ENCODE peak calls at places on chromosomes 6 and 20, in six cellular contexts. One of them, this sample, is unnamed.

GRCh38 chr20:38181207-38181693 is 16.2 kb upstream of the TGM2 start:
- DNase-seq in heart left ventricle: no peak
- DNase-seq in sigmoid colon: peak; percentile 46
- DNase-seq in spleen: no peak
- DNase-seq in epithelial cell of esophagus: no peak
- DNase-seq in left ventricle myocardium inferior: no peak
- DNase-seq in this sample: no peak

GRCh38 chr6:42978487-42978792 is 541 bp downstream of the PEX6 start:
- DNase-seq in heart left ventricle: peak; percentile 70
- DNase-seq in sigmoid colon: no peak
- DNase-seq in epithelial cell of esophagus: no peak
- DNase-seq in spleen: peak; percentile 90
- DNase-seq in left ventricle myocardium inferior: peak; percentile 25
- DNase-seq in this sample: no peak

GRCh38 chr20:47859255-47859654 is 74.0 kb upstream of the SULF2 start:
- DNase-seq in spleen: no peak
- DNase-seq in left ventricle myocardium inferior: no peak
- DNase-seq in epithelial cell of esophagus: peak; percentile 19
- DNase-seq in heart left ventricle: no peak
- DNase-seq in sigmoid colon: no peak
- DNase-seq in this sample: no peak

GRCh38 chr6:26125015-26125690 is 37.9 kb downstream of the HFE start:
- DNase-seq in epithelial cell of esophagus: peak; percentile 44
- DNase-seq in sigmoid colon: no peak
- DNase-seq in spleen: peak; percentile 80
- DNase-seq in left ventricle myocardium inferior: no peak
- DNase-seq in heart left ventricle: no peak
- DNase-seq in this sample: no peak

GRCh38 chr6:1144842-1145755 is 166.8 kb upstream of the FOXQ1 start:
- DNase-seq in heart left ventricle: no peak
- DNase-seq in sigmoid colon: no peak
- DNase-seq in spleen: no peak
- DNase-seq in epithelial cell of esophagus: no peak
- DNase-seq in left ventricle myocardium inferior: no peak
- DNase-seq in this sample: peak; percentile 64

GRCh38 chr6:100346828-100347227 is 117.9 kb downstream of the SIM1 start:
- DNase-seq in epithelial cell of esophagus: peak; percentile 28
- DNase-seq in sigmoid colon: no peak
- DNase-seq in spleen: no peak
- DNase-seq in left ventricle myocardium inferior: no peak
- DNase-seq in heart left ventricle: no peak
- DNase-seq in this sample: no peak

GRCh38 chr20:43667341-43668132 is 623 bp downstream of the MYBL2 start:
- DNase-seq in left ventricle myocardium inferior: no peak
- DNase-seq in spleen: peak; percentile 83
- DNase-seq in heart left ventricle: no peak
- DNase-seq in epithelial cell of esophagus: no peak
- DNase-seq in sigmoid colon: no peak
- DNase-seq in this sample: no peak

GRCh38 chr20:48722737-48723191 is 105.0 kb downstream of the PREX1 start:
- DNase-seq in heart left ventricle: no peak
- DNase-seq in spleen: peak; percentile 83
- DNase-seq in sigmoid colon: peak; percentile 63
- DNase-seq in left ventricle myocardium inferior: no peak
- DNase-seq in epithelial cell of esophagus: no peak
- DNase-seq in this sample: no peak

GRCh38 chr20:8837396-8837795 is 231.5 kb upstream of the PLCB4 start:
- DNase-seq in heart left ventricle: no peak
- DNase-seq in spleen: no peak
- DNase-seq in sigmoid colon: no peak
- DNase-seq in left ventricle myocardium inferior: no peak
- DNase-seq in epithelial cell of esophagus: peak; percentile 44
- DNase-seq in this sample: no peak

GRCh38 chr6:13715444-13715883 is 3.8 kb upstream of the RANBP9 start:
- DNase-seq in left ventricle myocardium inferior: no peak
- DNase-seq in heart left ventricle: no peak
- DNase-seq in sigmoid colon: no peak
- DNase-seq in epithelial cell of esophagus: peak; percentile 78
- DNase-seq in spleen: no peak
- DNase-seq in this sample: no peak

GRCh38 chr20:63350597-63351379 is 10.4 kb downstream of the CHRNA4 start:
- DNase-seq in heart left ventricle: peak; percentile 29
- DNase-seq in spleen: no peak
- DNase-seq in sigmoid colon: no peak
- DNase-seq in left ventricle myocardium inferior: no peak
- DNase-seq in epithelial cell of esophagus: no peak
- DNase-seq in this sample: no peak

GRCh38 chr6:6825153-6825847 is 236.8 kb downstream of the LY86 start:
- DNase-seq in epithelial cell of esophagus: peak; percentile 79
- DNase-seq in sigmoid colon: no peak
- DNase-seq in left ventricle myocardium inferior: no peak
- DNase-seq in heart left ventricle: no peak
- DNase-seq in spleen: no peak
- DNase-seq in this sample: no peak

GRCh38 chr20:51565298-51565697 is 22.8 kb upstream of the NFATC2 start:
- DNase-seq in left ventricle myocardium inferior: no peak
- DNase-seq in heart left ventricle: no peak
- DNase-seq in epithelial cell of esophagus: no peak
- DNase-seq in spleen: no peak
- DNase-seq in sigmoid colon: no peak
- DNase-seq in this sample: no peak

GRCh38 chr6:161369339-161369738 is 95.5 kb upstream of the AGPAT4 start:
- DNase-seq in spleen: no peak
- DNase-seq in epithelial cell of esophagus: peak; percentile 99
- DNase-seq in sigmoid colon: no peak
- DNase-seq in heart left ventricle: no peak
- DNase-seq in left ventricle myocardium inferior: no peak
- DNase-seq in this sample: no peak

GRCh38 chr20:18943542-18943941 is 130.0 kb downstream of the SCP2D1 start:
- DNase-seq in heart left ventricle: no peak
- DNase-seq in left ventricle myocardium inferior: no peak
- DNase-seq in epithelial cell of esophagus: peak; percentile 24
- DNase-seq in sigmoid colon: no peak
- DNase-seq in spleen: no peak
- DNase-seq in this sample: no peak

GRCh38 chr20:1810926-1811620 is 84.1 kb upstream of the SIRPA start:
- DNase-seq in sigmoid colon: no peak
- DNase-seq in spleen: no peak
- DNase-seq in heart left ventricle: no peak
- DNase-seq in left ventricle myocardium inferior: peak; percentile 19
- DNase-seq in epithelial cell of esophagus: no peak
- DNase-seq in this sample: peak; percentile 90

GRCh38 chr20:16747291-16747811 is 807 bp upstream of the OTOR start:
- DNase-seq in left ventricle myocardium inferior: no peak
- DNase-seq in spleen: no peak
- DNase-seq in heart left ventricle: no peak
- DNase-seq in sigmoid colon: no peak
- DNase-seq in epithelial cell of esophagus: no peak
- DNase-seq in this sample: no peak

GRCh38 chr20:20897922-20898321 is 185.5 kb upstream of the RALGAPA2 start:
- DNase-seq in spleen: no peak
- DNase-seq in epithelial cell of esophagus: no peak
- DNase-seq in left ventricle myocardium inferior: no peak
- DNase-seq in heart left ventricle: no peak
- DNase-seq in sigmoid colon: no peak
- DNase-seq in this sample: no peak

GRCh38 chr6:113050979-113051378 is 703.8 kb downstream of the RFPL4B start:
- DNase-seq in epithelial cell of esophagus: no peak
- DNase-seq in sigmoid colon: no peak
- DNase-seq in spleen: no peak
- DNase-seq in heart left ventricle: no peak
- DNase-seq in left ventricle myocardium inferior: no peak
- DNase-seq in this sample: no peak

GRCh38 chr6:69379518-69379917 is 417.3 kb downstream of the LMBRD1 start:
- DNase-seq in epithelial cell of esophagus: no peak
- DNase-seq in left ventricle myocardium inferior: no peak
- DNase-seq in spleen: no peak
- DNase-seq in heart left ventricle: no peak
- DNase-seq in sigmoid colon: no peak
- DNase-seq in this sample: no peak

GRCh38 chr20:45069261-45069660 is 31.7 kb downstream of the KCNS1 start:
- DNase-seq in left ventricle myocardium inferior: no peak
- DNase-seq in spleen: no peak
- DNase-seq in sigmoid colon: no peak
- DNase-seq in heart left ventricle: no peak
- DNase-seq in epithelial cell of esophagus: no peak
- DNase-seq in this sample: no peak

GRCh38 chr6:81128671-81129070 is 623.8 kb downstream of the TENT5A start:
- DNase-seq in sigmoid colon: no peak
- DNase-seq in epithelial cell of esophagus: no peak
- DNase-seq in left ventricle myocardium inferior: no peak
- DNase-seq in heart left ventricle: no peak
- DNase-seq in spleen: no peak
- DNase-seq in this sample: no peak

GRCh38 chr6:27684264-27685211 is 211.6 kb upstream of the ZNF184 start:
- DNase-seq in sigmoid colon: no peak
- DNase-seq in spleen: no peak
- DNase-seq in heart left ventricle: no peak
- DNase-seq in left ventricle myocardium inferior: no peak
- DNase-seq in epithelial cell of esophagus: peak; percentile 88
- DNase-seq in this sample: no peak

GRCh38 chr6:157314705-157315321 is 8.5 kb downstream of the TMEM242 start:
- DNase-seq in heart left ventricle: no peak
- DNase-seq in left ventricle myocardium inferior: no peak
- DNase-seq in sigmoid colon: no peak
- DNase-seq in epithelial cell of esophagus: peak; percentile 76
- DNase-seq in spleen: no peak
- DNase-seq in this sample: peak; percentile 3

GRCh38 chr6:111195656-111196055 is 108.4 kb downstream of the SLC16A10 start:
- DNase-seq in spleen: no peak
- DNase-seq in heart left ventricle: no peak
- DNase-seq in epithelial cell of esophagus: no peak
- DNase-seq in sigmoid colon: no peak
- DNase-seq in left ventricle myocardium inferior: no peak
- DNase-seq in this sample: no peak

GRCh38 chr20:60039526-60039925 is 81.3 kb downstream of the CDH26 start:
- DNase-seq in epithelial cell of esophagus: no peak
- DNase-seq in sigmoid colon: no peak
- DNase-seq in left ventricle myocardium inferior: no peak
- DNase-seq in spleen: no peak
- DNase-seq in heart left ventricle: no peak
- DNase-seq in this sample: peak; percentile 77

GRCh38 chr20:33732166-33732970 is 572 bp downstream of the ZNF341 start:
- DNase-seq in left ventricle myocardium inferior: peak; percentile 89
- DNase-seq in spleen: peak; percentile 99
- DNase-seq in epithelial cell of esophagus: peak; percentile 71
- DNase-seq in sigmoid colon: peak; percentile 93
- DNase-seq in heart left ventricle: peak; percentile 95
- DNase-seq in this sample: peak; percentile 93

GRCh38 chr6:47428746-47429664 is 48.6 kb upstream of the CD2AP start:
- DNase-seq in sigmoid colon: no peak
- DNase-seq in spleen: no peak
- DNase-seq in left ventricle myocardium inferior: no peak
- DNase-seq in epithelial cell of esophagus: no peak
- DNase-seq in heart left ventricle: no peak
- DNase-seq in this sample: no peak
- H3K4me3 ChIP-seq in sigmoid colon: no peak overlapping the region
- H3K4me3 ChIP-seq in spleen: no peak overlapping the region
- H3K4me3 ChIP-seq in left ventricle myocardium inferior: no peak overlapping the region
- H3K4me3 ChIP-seq in epithelial cell of esophagus: no peak overlapping the region
- H3K4me3 ChIP-seq in heart left ventricle: no peak overlapping the region
- H3K4me3 ChIP-seq in this sample: no peak overlapping the region

DNA sequence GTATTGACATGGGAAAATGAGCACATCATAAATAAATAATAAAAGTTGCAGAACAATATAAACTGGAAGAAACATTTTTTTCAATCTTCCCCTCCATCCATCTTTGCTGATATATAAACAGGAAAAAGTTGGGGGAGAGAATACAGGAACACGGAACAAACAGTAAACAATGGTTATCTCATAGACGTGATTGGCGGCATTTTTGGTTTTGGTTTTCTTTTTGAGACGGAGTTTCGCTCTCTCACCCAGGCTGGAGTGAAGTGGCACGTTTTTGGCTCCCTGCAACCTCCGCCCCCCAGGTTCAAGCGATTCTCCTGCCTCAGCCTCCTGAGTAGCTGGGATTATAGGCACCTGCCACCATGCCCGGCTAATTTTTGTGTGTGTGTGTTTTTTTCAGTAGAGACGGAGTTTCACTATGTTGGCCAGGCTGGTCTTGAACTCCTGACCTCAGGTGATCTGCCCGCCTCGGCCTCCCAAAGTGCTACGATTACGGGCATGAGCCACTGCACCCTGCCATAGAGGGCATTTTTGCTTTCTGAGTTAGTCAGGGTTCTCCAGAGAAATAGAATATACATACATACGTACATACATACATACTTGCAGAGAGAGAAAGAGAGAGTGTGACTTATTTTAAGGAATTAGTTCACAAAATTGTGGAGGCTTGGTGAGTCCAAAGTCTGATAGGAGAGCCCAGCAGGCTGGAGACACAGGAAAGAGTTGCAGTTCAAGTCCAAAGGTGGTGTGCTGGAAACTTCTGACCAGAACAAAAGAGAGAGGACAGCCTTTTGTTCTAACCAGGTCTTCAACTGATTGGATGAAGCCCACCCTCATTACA is 22.6 kb downstream of the GNL1 start:
- DNase-seq in heart left ventricle: no peak
- DNase-seq in epithelial cell of esophagus: no peak
- DNase-seq in spleen: no peak
- DNase-seq in sigmoid colon: no peak
- DNase-seq in left ventricle myocardium inferior: no peak
- DNase-seq in this sample: no peak
- H3K4me3 ChIP-seq in heart left ventricle: peak overlapping the region; percentile 16
- H3K4me3 ChIP-seq in epithelial cell of esophagus: no peak overlapping the region
- H3K4me3 ChIP-seq in spleen: no peak overlapping the region
- H3K4me3 ChIP-seq in sigmoid colon: no peak overlapping the region
- H3K4me3 ChIP-seq in left ventricle myocardium inferior: no peak overlapping the region
- H3K4me3 ChIP-seq in this sample: no peak overlapping the region

GRCh38 chr6:150143521-150144293 is 863 bp downstream of the PPP1R14C start:
- DNase-seq in spleen: no peak
- DNase-seq in heart left ventricle: peak; percentile 70
- DNase-seq in left ventricle myocardium inferior: peak; percentile 33
- DNase-seq in epithelial cell of esophagus: no peak
- DNase-seq in sigmoid colon: no peak
- DNase-seq in this sample: no peak
- H3K4me3 ChIP-seq in spleen: no peak overlapping the region
- H3K4me3 ChIP-seq in heart left ventricle: peak overlapping the region; percentile 61
- H3K4me3 ChIP-seq in left ventricle myocardium inferior: peak overlapping the region; percentile 73
- H3K4me3 ChIP-seq in epithelial cell of esophagus: peak overlapping the region; percentile 88
- H3K4me3 ChIP-seq in sigmoid colon: peak overlapping the region; percentile 48
- H3K4me3 ChIP-seq in this sample: peak overlapping the region; percentile 48

DNA sequence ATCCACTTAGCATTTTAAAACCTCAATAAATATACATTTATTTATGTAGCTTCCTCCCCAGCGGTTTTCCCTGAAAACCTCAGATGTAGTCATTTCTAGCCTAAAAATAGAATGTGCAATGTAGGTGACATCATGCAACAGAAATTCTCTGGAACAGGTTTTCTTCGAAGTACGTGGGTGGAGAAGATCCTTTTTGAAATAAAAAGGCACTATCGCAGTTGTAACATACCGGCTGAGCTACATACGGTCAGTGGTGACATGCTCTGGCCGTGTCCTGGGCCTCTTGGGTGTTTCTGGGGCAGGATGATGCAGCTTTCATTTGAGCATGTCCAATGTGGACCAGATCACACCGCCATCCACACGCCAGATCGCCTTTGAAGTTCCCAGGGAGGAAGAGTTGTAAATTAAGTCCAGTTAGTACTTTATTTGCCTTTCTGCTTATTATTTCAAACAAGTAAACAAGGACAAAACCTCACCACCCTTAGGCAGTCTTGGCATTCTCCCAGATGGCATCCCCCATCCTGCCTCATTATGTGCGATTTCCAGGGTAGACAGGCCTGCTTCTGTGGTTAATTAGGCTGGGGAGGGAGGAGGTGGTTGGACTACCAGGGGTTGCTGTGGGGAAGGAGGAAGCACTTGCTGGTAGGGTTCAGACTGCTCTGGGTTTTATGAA is 109.5 kb upstream of the CLDN20 start:
- DNase-seq in heart left ventricle: no peak
- DNase-seq in spleen: no peak
- DNase-seq in left ventricle myocardium inferior: no peak
- DNase-seq in sigmoid colon: no peak
- DNase-seq in epithelial cell of esophagus: peak; percentile 77
- DNase-seq in this sample: no peak
- H3K4me3 ChIP-seq in heart left ventricle: no peak overlapping the region
- H3K4me3 ChIP-seq in spleen: no peak overlapping the region
- H3K4me3 ChIP-seq in left ventricle myocardium inferior: no peak overlapping the region
- H3K4me3 ChIP-seq in sigmoid colon: no peak overlapping the region
- H3K4me3 ChIP-seq in epithelial cell of esophagus: no peak overlapping the region
- H3K4me3 ChIP-seq in this sample: no peak overlapping the region